ENCODE peak calls at places on chromosome 7, in nine cellular contexts. One of them, this sample, is unnamed.

GRCh38 chr7:101792051-101792651 is 25.3 kb upstream of the CUX1 start:
- DNase-seq in RWPE1: peak; percentile 86
- DNase-seq in stimulated activated CD4-positive, alpha-beta T cell treated with anti-CD3 and anti-CD28 coated beads, Interleukin-1b, Interleukin-23, amount 100 ng/mL, for 1 hour: no peak
- DNase-seq in left colon: no peak
- DNase-seq in amniotic stem cell: no peak
- DNase-seq in COR-L47: no peak
- DNase-seq in coronary artery: no peak
- DNase-seq in NAMALWA: no peak
- DNase-seq in RWPE2: peak; percentile 78
- DNase-seq in this sample: peak; percentile 95

GRCh38 chr7:80611779-80612178 is 26.7 kb upstream of the CD36 start:
- DNase-seq in RWPE1: no peak
- DNase-seq in stimulated activated CD4-positive, alpha-beta T cell treated with anti-CD3 and anti-CD28 coated beads, Interleukin-1b, Interleukin-23, amount 100 ng/mL, for 1 hour: no peak
- DNase-seq in left colon: peak; percentile 26
- DNase-seq in amniotic stem cell: no peak
- DNase-seq in COR-L47: peak; percentile 87
- DNase-seq in coronary artery: no peak
- DNase-seq in NAMALWA: no peak
- DNase-seq in RWPE2: no peak
- DNase-seq in this sample: peak; percentile 41

GRCh38 chr7:66961096-66961495 is 34.3 kb downstream of the SBDS start:
- DNase-seq in RWPE1: no peak
- DNase-seq in stimulated activated CD4-positive, alpha-beta T cell treated with anti-CD3 and anti-CD28 coated beads, Interleukin-1b, Interleukin-23, amount 100 ng/mL, for 1 hour: no peak
- DNase-seq in left colon: no peak
- DNase-seq in amniotic stem cell: no peak
- DNase-seq in COR-L47: no peak
- DNase-seq in coronary artery: no peak
- DNase-seq in NAMALWA: no peak
- DNase-seq in RWPE2: no peak
- DNase-seq in this sample: no peak

GRCh38 chr7:44958645-44959344 is 20.0 kb downstream of the MYO1G start:
- DNase-seq in RWPE1: no peak
- DNase-seq in stimulated activated CD4-positive, alpha-beta T cell treated with anti-CD3 and anti-CD28 coated beads, Interleukin-1b, Interleukin-23, amount 100 ng/mL, for 1 hour: no peak
- DNase-seq in left colon: no peak
- DNase-seq in amniotic stem cell: no peak
- DNase-seq in COR-L47: no peak
- DNase-seq in coronary artery: no peak
- DNase-seq in NAMALWA: no peak
- DNase-seq in RWPE2: no peak
- DNase-seq in this sample: no peak

GRCh38 chr7:159096736-159097581 is 47.7 kb downstream of the VIPR2 start:
- DNase-seq in RWPE1: no peak
- DNase-seq in stimulated activated CD4-positive, alpha-beta T cell treated with anti-CD3 and anti-CD28 coated beads, Interleukin-1b, Interleukin-23, amount 100 ng/mL, for 1 hour: no peak
- DNase-seq in left colon: no peak
- DNase-seq in amniotic stem cell: no peak
- DNase-seq in COR-L47: no peak
- DNase-seq in coronary artery: peak; percentile 93
- DNase-seq in NAMALWA: no peak
- DNase-seq in RWPE2: peak; percentile 33
- DNase-seq in this sample: no peak

GRCh38 chr7:141475678-141476077 is 75.5 kb upstream of the AGK start:
- DNase-seq in RWPE1: no peak
- DNase-seq in stimulated activated CD4-positive, alpha-beta T cell treated with anti-CD3 and anti-CD28 coated beads, Interleukin-1b, Interleukin-23, amount 100 ng/mL, for 1 hour: no peak
- DNase-seq in left colon: no peak
- DNase-seq in amniotic stem cell: no peak
- DNase-seq in COR-L47: no peak
- DNase-seq in coronary artery: no peak
- DNase-seq in NAMALWA: no peak
- DNase-seq in RWPE2: no peak
- DNase-seq in this sample: peak; percentile 35

GRCh38 chr7:84384417-84384816 is 189.8 kb upstream of the SEMA3A start:
- DNase-seq in RWPE1: no peak
- DNase-seq in stimulated activated CD4-positive, alpha-beta T cell treated with anti-CD3 and anti-CD28 coated beads, Interleukin-1b, Interleukin-23, amount 100 ng/mL, for 1 hour: no peak
- DNase-seq in left colon: no peak
- DNase-seq in amniotic stem cell: no peak
- DNase-seq in COR-L47: no peak
- DNase-seq in coronary artery: no peak
- DNase-seq in NAMALWA: no peak
- DNase-seq in RWPE2: no peak
- DNase-seq in this sample: peak; percentile 42

GRCh38 chr7:111098011-111098925 is 7.3 kb downstream of the LRRN3 start:
- DNase-seq in RWPE1: no peak
- DNase-seq in stimulated activated CD4-positive, alpha-beta T cell treated with anti-CD3 and anti-CD28 coated beads, Interleukin-1b, Interleukin-23, amount 100 ng/mL, for 1 hour: no peak
- DNase-seq in left colon: no peak
- DNase-seq in amniotic stem cell: peak; percentile 21
- DNase-seq in COR-L47: peak; percentile 46
- DNase-seq in coronary artery: no peak
- DNase-seq in NAMALWA: peak; percentile 55
- DNase-seq in RWPE2: no peak
- DNase-seq in this sample: peak; percentile 31

GRCh38 chr7:86914468-86915054 is 144.9 kb downstream of the ELAPOR2 start:
- DNase-seq in RWPE1: peak; percentile 8
- DNase-seq in stimulated activated CD4-positive, alpha-beta T cell treated with anti-CD3 and anti-CD28 coated beads, Interleukin-1b, Interleukin-23, amount 100 ng/mL, for 1 hour: no peak
- DNase-seq in left colon: no peak
- DNase-seq in amniotic stem cell: no peak
- DNase-seq in COR-L47: peak; percentile 44
- DNase-seq in coronary artery: no peak
- DNase-seq in NAMALWA: peak; percentile 69
- DNase-seq in RWPE2: no peak
- DNase-seq in this sample: no peak

GRCh38 chr7:35736725-35737124 is 41.8 kb upstream of the HERPUD2 start:
- DNase-seq in RWPE1: peak; percentile 62
- DNase-seq in stimulated activated CD4-positive, alpha-beta T cell treated with anti-CD3 and anti-CD28 coated beads, Interleukin-1b, Interleukin-23, amount 100 ng/mL, for 1 hour: no peak
- DNase-seq in left colon: no peak
- DNase-seq in amniotic stem cell: no peak
- DNase-seq in COR-L47: no peak
- DNase-seq in coronary artery: no peak
- DNase-seq in NAMALWA: no peak
- DNase-seq in RWPE2: no peak
- DNase-seq in this sample: peak; percentile 98

GRCh38 chr7:131843862-131844261 is 287.4 kb upstream of the PODXL start:
- DNase-seq in RWPE1: no peak
- DNase-seq in stimulated activated CD4-positive, alpha-beta T cell treated with anti-CD3 and anti-CD28 coated beads, Interleukin-1b, Interleukin-23, amount 100 ng/mL, for 1 hour: no peak
- DNase-seq in left colon: peak; percentile 31
- DNase-seq in amniotic stem cell: no peak
- DNase-seq in COR-L47: no peak
- DNase-seq in coronary artery: no peak
- DNase-seq in NAMALWA: no peak
- DNase-seq in RWPE2: no peak
- DNase-seq in this sample: no peak